ENCODE peak calls at places on chromosomes 11 and 22, in four cellular contexts. O is K562, B is GM12878, E is HepG2. T is an unnamed sample.
A peak's percentile ranks its signal among the peaks of the same experiment; 100 is the strongest.

GRCh38 chr11:125070699-125071254 is 7.7 kb downstream of the SLC37A2 start:
- DNase-seq in E (peak; percentile 81), B (peak; percentile 56), O (peak; percentile 77), T (no peak)

GRCh38 chr11:236774-237767 is at the start of gene PSMD13:
- DNase-seq in B (no peak), E (peak; percentile 66), O (peak; percentile 88), T (peak; percentile 90)

GRCh38 chr22:22830193-22830592 is 57.4 kb upstream of the IGLL5 start:
- DNase-seq in O (no peak), B (no peak), E (no peak), T (no peak)

GRCh38 chr11:9664276-9665171 is 647 bp downstream of the SWAP70 start:
- DNase-seq in B (no peak), E (peak; percentile 29), O (no peak), T (peak; percentile 47)

GRCh38 chr11:128502736-128503135 is 84.6 kb downstream of the ETS1 start:
- DNase-seq in E (no peak), O (no peak), B (no peak), T (no peak)

GRCh38 chr11:43789700-43790443 is 90.8 kb upstream of the ALKBH3 start:
- DNase-seq in O (no peak), B (no peak), E (no peak), T (no peak)

GRCh38 chr11:78194490-78194889 is 5.8 kb downstream of the USP35 start:
- DNase-seq in B (no peak), O (no peak), E (no peak), T (no peak)

GRCh38 chr22:39999144-39999757 is 4.5 kb downstream of the FAM83F start:
- DNase-seq in B (no peak), O (peak; percentile 65), E (peak; percentile 27), T (no peak)

GRCh38 chr22:25334091-25334490 is 114.7 kb downstream of the CRYBB2 start:
- DNase-seq in E (peak; percentile 49), O (peak; percentile 27), B (peak; percentile 0), T (peak; percentile 73)

GRCh38 chr11:2750601-2751522 is 51.1 kb upstream of the KCNQ1OT1 start:
- DNase-seq in B (no peak), O (no peak), E (no peak), T (peak; percentile 53)

GRCh38 chr22:32752868-32753520 is 48.5 kb upstream of the TIMP3 start:
- DNase-seq in E (no peak), O (no peak), B (no peak), T (no peak)

GRCh38 chr22:35039625-35040024 is 26.3 kb upstream of the ISX start:
- DNase-seq in E (no peak), B (no peak), O (no peak), T (no peak)

GRCh38 chr11:130872961-130873360 is 43.3 kb downstream of the SNX19 start:
- DNase-seq in E (no peak), O (no peak), B (no peak), T (no peak)

GRCh38 chr11:124198852-124199389 is 15.8 kb downstream of the OR10D3 start:
- DNase-seq in E (no peak), O (no peak), B (no peak), T (no peak)

GRCh38 chr11:70863988-70864387 is 388.4 kb downstream of the SHANK2 start:
- DNase-seq in O (no peak), B (no peak), E (no peak), T (no peak)

GRCh38 chr11:86736303-86737143 is 63.8 kb upstream of the PRSS23 start:
- DNase-seq in E (no peak), O (no peak), B (no peak), T (no peak)

GRCh38 chr11:124923296-124923695 is 4.2 kb downstream of the HEPN1 start:
- DNase-seq in B (no peak), O (no peak), E (no peak), T (no peak)

GRCh38 chr11:48036466-48036865 is 56.1 kb downstream of the PTPRJ start:
- DNase-seq in E (no peak), O (no peak), B (no peak), T (no peak)

GRCh38 chr11:85787809-85788805 is 22.8 kb downstream of the SYTL2 start:
- DNase-seq in B (no peak), O (no peak), E (peak; percentile 21), T (no peak)

GRCh38 chr11:123543796-123544195 is 110.6 kb downstream of the SCN3B start:
- DNase-seq in O (no peak), E (no peak), B (no peak), T (no peak)

GRCh38 chr22:41001722-41002122 is 50.5 kb downstream of the RBX1 start:
- DNase-seq in O (peak; percentile 22), B (no peak), E (peak; percentile 41), T (no peak)

GRCh38 chr11:44793350-44794090 is 66.8 kb downstream of the TSPAN18 start:
- DNase-seq in B (no peak), O (peak; percentile 23), E (no peak), T (no peak)

GRCh38 chr22:43620197-43620596 is 191.9 kb downstream of the EFCAB6 start:
- DNase-seq in B (no peak), O (no peak), E (no peak), T (no peak)

GRCh38 chr11:103878646-103879045 is 157.8 kb upstream of the DDI1 start:
- DNase-seq in O (no peak), B (no peak), E (no peak), T (no peak)
- TF ChIP-seq BHLHE40 in O (no peak), B (no peak), E (no peak), T (no peak)

DNA sequence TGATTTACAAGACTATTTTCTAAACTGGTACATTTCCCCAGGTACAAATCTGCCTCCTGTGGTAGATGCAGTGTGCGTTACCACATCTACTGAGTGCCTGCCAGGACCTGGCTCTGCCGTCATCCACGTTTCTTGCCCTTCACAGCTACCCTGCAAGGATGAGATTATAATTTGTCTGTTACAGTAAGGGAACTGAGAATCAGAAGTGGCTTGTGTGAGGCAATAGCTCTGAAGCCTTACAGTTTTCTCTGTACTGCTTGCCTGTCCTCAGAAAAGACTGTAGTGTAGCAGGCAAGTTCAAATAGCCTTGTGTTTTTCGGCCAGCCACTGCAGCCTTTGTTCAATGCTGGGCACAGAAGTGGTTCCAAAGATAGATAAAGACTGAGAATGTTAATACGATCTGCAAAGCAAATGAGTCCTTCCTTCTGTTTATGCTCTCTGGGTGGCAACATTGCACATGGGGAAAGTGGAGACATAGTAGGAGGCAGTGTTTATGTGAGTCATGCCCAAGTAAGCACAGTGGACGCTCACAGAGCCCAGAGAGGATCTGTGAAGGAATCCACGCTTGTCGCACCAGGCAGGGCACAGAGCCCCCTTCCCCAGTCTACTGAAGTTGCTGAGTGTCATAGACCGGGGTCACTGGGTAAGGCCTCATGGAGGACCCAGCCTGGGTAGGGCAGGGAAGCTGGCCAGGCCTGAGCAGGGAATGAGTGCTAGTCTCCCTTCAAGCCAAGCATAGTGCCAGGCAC is 49.1 kb downstream of the MICAL2 start:
- DNase-seq in E (no peak), O (no peak), B (no peak), T (no peak)
- TF ChIP-seq TARDBP in E (no peak), O (no peak), B (no peak), T (no peak)

DNA sequence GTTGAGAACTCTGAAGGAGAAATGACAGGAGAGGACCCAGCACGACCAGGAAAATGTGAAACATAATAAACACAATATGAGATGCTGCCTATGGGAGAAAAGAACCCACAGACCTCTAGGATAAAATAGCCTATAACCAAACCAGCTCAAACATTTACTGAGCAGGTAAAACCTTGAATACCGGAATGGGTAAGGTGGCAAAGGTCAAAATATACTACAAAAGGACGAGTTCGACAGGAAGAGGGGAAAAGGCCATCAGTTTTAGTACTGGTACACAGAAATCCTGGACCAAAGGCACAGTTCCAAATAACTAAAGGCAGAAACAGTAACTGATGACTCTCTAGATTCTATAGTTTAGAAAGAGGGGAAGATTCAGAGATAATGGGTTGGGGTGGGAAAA is 96.3 kb downstream of the AMBRA1 start:
- DNase-seq in O (no peak), B (no peak), E (no peak), T (no peak)
- TF ChIP-seq BHLHE40 in O (no peak), B (no peak), E (no peak), T (no peak)

GRCh38 chr11:95443386-95443785 is 212.4 kb upstream of the SESN3 start:
- DNase-seq in B (peak; percentile 48), O (peak; percentile 16), E (peak; percentile 5), T (no peak)
- TF ChIP-seq TARDBP in B (no peak), O (no peak), E (no peak), T (no peak)